ENCODE peak calls at places on chromosomes 16 and 17, in four cellular contexts. L is right lobe of liver, K is fibroblast of villous mesenchyme, B is mesothelial cell of epicardium. N is an unnamed sample.

GRCh38 chr16:81623365-81624102 is 155.6 kb upstream of the PLCG2 start:
- DNase-seq in L (no peak), K (peak), B (no peak), N (no peak)

GRCh38 chr17:2064511-2064910 is 9.6 kb downstream of the HIC1 start:
- DNase-seq in L (no peak), K (peak), B (no peak), N (no peak)

GRCh38 chr16:74625500-74626350 is 18.8 kb upstream of the GLG1 start:
- DNase-seq in L (no peak), K (no peak), B (no peak), N (no peak)

GRCh38 chr17:79612468-79613194 is 1.8 kb upstream of the RBFOX3 start:
- DNase-seq in L (peak), K (peak), B (peak), N (peak)

GRCh38 chr17:5500247-5500803 is 14.0 kb downstream of the MIS12 start:
- DNase-seq in L (no peak), K (peak), B (no peak), N (no peak)

GRCh38 chr17:2406903-2407790 is 6.3 kb upstream of the MNT start:
- DNase-seq in L (no peak), K (peak), B (no peak), N (no peak)

GRCh38 chr16:29192329-29193247 is 207.7 kb downstream of the LAT start:
- DNase-seq in L (no peak), K (no peak), B (no peak), N (no peak)

GRCh38 chr16:60329110-60329509 is 1595.0 kb upstream of the GOT2 start:
- DNase-seq in L (no peak), K (no peak), B (no peak), N (no peak)

GRCh38 chr17:13725286-13725990 is 123.7 kb upstream of the HS3ST3A1 start:
- DNase-seq in L (no peak), K (peak), B (no peak), N (no peak)

GRCh38 chr17:46818319-46818928 is at the start of gene WNT3:
- DNase-seq in L (peak), K (no peak), B (peak), N (no peak)

GRCh38 chr16:23546778-23547177 is 10.4 kb downstream of the EARS2 start:
- DNase-seq in L (no peak), K (no peak), B (no peak), N (no peak)

GRCh38 chr17:29760279-29760721 is 137.6 kb upstream of the CORO6 start:
- DNase-seq in L (no peak), K (peak), B (no peak), N (no peak)

GRCh38 chr16:73192227-73192894 is 144.4 kb upstream of the ZFHX3 start:
- DNase-seq in L (no peak), K (no peak), B (no peak), N (no peak)

GRCh38 chr16:2987854-2988253 is 7.6 kb upstream of the PKMYT1 start:
- DNase-seq in L (no peak), K (no peak), B (no peak), N (no peak)

GRCh38 chr16:57029161-57030160 is 40.1 kb downstream of the NLRC5 start:
- DNase-seq in L (no peak), K (peak), B (no peak), N (no peak)

GRCh38 chr16:3292604-3293003 is 9.3 kb downstream of the ZNF263 start:
- DNase-seq in L (no peak), K (peak), B (no peak), N (no peak)

GRCh38 chr17:7186241-7186640 is 7.1 kb upstream of the ASGR1 start:
- DNase-seq in L (no peak), K (no peak), B (no peak), N (no peak)
- TF ChIP-seq CTCF in L (peak), K (peak), B (no peak), N (peak)

DNA sequence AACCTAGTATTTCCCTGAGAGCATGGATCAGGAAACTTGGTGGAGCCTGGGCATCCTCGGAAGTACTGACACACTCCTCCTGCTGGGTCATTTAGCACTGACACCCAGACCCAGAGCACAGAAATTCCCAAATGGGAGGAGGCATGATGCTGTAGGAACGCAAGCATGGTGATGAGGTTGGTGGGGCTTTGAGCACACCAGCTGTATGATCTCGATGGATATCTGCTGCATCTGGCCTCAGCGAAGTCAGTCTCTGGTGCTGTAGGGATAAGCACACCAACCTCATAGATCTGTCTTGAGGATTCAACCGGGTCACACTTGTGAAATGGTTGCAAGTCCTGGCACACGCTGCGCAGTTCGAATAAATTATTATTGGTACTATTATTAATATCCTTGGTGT is 52.5 kb downstream of the SHISA6 start:
- DNase-seq in L (no peak), K (no peak), B (no peak), N (no peak)
- TF ChIP-seq CTCF in L (no peak), K (no peak), B (no peak), N (no peak)

GRCh38 chr16:19898924-19899604 is 14.4 kb upstream of the GPRC5B start:
- DNase-seq in L (no peak), K (peak), B (no peak), N (peak)

GRCh38 chr16:19900590-19900989 is 15.9 kb upstream of the GPRC5B start:
- DNase-seq in L (no peak), K (no peak), B (no peak), N (no peak)

GRCh38 chr16:19901164-19901563 is 16.5 kb upstream of the GPRC5B start:
- DNase-seq in L (no peak), K (no peak), B (no peak), N (no peak)

GRCh38 chr16:19898166-19898565 is 13.5 kb upstream of the GPRC5B start:
- DNase-seq in L (no peak), K (no peak), B (no peak), N (no peak)

DNA sequence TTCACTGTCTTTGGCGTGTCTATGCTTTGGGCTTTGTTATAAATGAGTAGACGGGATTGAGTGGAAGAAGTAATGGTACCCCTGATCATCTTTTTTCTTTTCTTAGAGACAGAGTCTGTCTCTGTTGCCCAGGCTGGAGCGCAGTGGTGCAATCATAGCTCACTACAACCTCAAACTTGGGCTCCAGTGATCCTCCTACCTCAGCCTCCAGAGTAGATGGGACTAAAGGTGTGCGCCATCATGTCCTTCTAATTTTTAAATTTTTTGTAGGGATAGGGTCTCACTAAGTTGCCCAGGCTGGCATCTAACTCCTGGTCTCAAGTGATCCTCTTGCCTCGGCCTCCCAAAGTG is 14.9 kb upstream of the GPRC5B start:
- DNase-seq in L (no peak), K (no peak), B (no peak), N (no peak)
- TF ChIP-seq CTCF in L (no peak), K (no peak), B (no peak), N (no peak)

GRCh38 chr17:58327363-58328194 is 1.0 kb downstream of the TSPOAP1 start:
- DNase-seq in L (no peak), K (no peak), B (no peak), N (no peak)

GRCh38 chr17:58328195-58329034 is at the start of gene TSPOAP1:
- DNase-seq in L (no peak), K (no peak), B (no peak), N (no peak)

GRCh38 chr17:58329808-58330543 is 1.4 kb upstream of the TSPOAP1 start:
- DNase-seq in L (no peak), K (no peak), B (no peak), N (no peak)

GRCh38 chr17:58330544-58330996 is 2.0 kb upstream of the TSPOAP1 start:
- DNase-seq in L (no peak), K (no peak), B (no peak), N (no peak)

DNA sequence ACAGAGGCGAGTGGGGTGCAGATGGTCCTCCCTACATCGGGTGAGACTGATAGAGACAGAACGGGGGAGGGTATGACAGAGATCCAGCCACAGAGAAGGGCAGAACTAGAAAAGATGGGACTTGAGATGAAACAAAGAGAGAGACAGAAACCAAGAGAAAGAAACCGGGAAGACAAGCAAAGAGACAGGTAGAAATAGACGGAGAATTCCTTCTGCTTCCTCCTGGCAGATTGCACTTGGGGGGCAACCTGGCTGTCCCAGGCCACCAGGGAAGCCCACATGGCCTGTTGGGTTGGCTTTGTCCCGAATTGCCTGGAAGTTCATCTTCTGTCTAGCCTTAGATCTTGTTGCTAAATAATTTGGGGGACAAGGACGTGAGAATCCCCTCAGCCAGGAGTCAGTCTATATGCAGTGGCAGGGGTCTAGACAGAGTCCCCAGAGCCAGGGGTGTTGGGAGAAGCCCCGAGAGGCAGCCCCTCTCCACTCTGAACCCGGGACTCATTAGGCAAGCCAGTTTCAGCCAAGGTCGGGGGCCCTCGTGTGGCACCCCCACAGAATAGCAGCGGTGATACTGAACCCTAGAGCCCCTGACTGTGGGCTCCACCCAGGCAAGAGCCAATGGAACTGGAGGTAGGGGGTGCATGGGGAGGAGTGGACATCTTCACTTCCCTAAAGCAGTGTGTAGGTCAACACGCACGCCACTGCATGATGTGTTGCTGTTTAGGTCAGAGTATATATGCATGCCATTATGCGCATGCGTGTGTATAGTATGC is 626 bp upstream of the TSPOAP1 start:
- DNase-seq in L (peak), K (no peak), B (no peak), N (no peak)
- TF ChIP-seq CTCF in L (peak), K (peak), B (no peak), N (no peak)

GRCh38 chr17:63833741-63834373 is 6.4 kb upstream of the FTSJ3 start:
- DNase-seq in L (no peak), K (no peak), B (no peak), N (no peak)

GRCh38 chr17:63836811-63837210 is 5.7 kb downstream of the SMARCD2 start:
- DNase-seq in L (no peak), K (no peak), B (no peak), N (no peak)

GRCh38 chr17:63834431-63835166 is 7.1 kb upstream of the FTSJ3 start:
- DNase-seq in L (no peak), K (peak), B (no peak), N (no peak)

GRCh38 chr17:63833026-63833740 is 5.7 kb upstream of the FTSJ3 start:
- DNase-seq in L (no peak), K (no peak), B (no peak), N (no peak)

DNA sequence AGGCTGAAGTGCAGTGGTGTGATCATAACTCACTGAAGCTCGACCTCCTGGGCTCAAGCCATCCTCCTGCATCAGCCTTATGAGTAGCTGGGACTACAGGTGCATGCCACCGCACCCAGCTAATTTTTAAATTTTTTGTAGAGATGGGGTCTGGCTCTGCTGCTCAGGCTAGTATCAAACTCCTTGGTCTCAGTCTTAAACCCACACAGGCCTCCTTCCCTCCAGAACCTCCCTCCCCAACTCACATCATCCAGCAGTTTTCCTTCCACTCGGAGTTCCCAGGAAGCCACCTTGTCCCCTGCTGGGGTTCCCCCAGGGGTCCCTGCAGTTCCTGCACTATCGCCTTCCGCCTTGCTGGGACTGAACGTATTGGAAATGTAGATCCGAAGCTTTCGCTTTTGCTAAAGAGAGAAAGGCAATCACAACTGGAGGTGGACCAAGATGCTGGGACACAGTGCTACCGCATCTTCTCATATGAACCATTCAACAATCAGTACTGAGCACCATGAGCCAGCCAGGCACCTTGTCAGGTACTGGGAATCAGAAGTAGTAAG is 7.2 kb downstream of the SMARCD2 start:
- DNase-seq in L (no peak), K (no peak), B (no peak), N (no peak)
- TF ChIP-seq CTCF in L (no peak), K (no peak), B (no peak), N (no peak)

GRCh38 chr16:67283039-67283825 is 3.9 kb downstream of the PLEKHG4 start:
- DNase-seq in L (no peak), K (peak), B (no peak), N (no peak)
- TF ChIP-seq CTCF in L (no peak), K (no peak), B (no peak), N (no peak)

GRCh38 chr17:43627657-43628650 is 33.8 kb downstream of the MEOX1 start:
- DNase-seq in L (no peak), K (peak), B (no peak), N (no peak)
- TF ChIP-seq CTCF in L (no peak), K (no peak), B (no peak), N (no peak)